ENCODE peak calls at places on chromosomes 16 and 17, in four cellular contexts. X is ovary, B is A549, P is sigmoid colon. A is an unnamed sample.

GRCh38 chr16:56534847-56535383 is 15.1 kb upstream of the BBS2 start:
- DNase-seq in B (no peak), P (no peak), X (no peak), A (no peak)

GRCh38 chr17:1029196-1029911 is 32.4 kb downstream of the TIMM22 start:
- DNase-seq in X (peak; percentile 65), P (peak; percentile 87), B (no peak), A (no peak)

GRCh38 chr16:83599789-83600462 is 207.9 kb upstream of the HSBP1 start:
- DNase-seq in P (no peak), X (no peak), B (no peak), A (no peak)

GRCh38 chr17:37358098-37358829 is 17.5 kb upstream of the C17orf78 start:
- DNase-seq in P (peak; percentile 77), B (peak; percentile 64), X (peak; percentile 66), A (peak; percentile 43)

GRCh38 chr17:8060274-8060673 is 21.4 kb downstream of the ALOX15B start:
- DNase-seq in X (no peak), B (peak; percentile 78), P (peak; percentile 65), A (peak; percentile 64)

GRCh38 chr16:53773150-53773846 is 69.3 kb downstream of the FTO start:
- DNase-seq in B (peak; percentile 83), X (no peak), P (no peak), A (peak; percentile 29)

GRCh38 chr16:71758293-71758760 is 33.8 kb upstream of the PHLPP2 start:
- DNase-seq in X (no peak), P (no peak), B (no peak), A (no peak)

GRCh38 chr16:30902070-30902972 is 5.9 kb downstream of the CTF1 start:
- DNase-seq in B (peak; percentile 77), X (peak; percentile 82), P (peak; percentile 81), A (peak; percentile 77)

GRCh38 chr16:75559564-75560372 is 3.7 kb upstream of the TMEM231 start:
- DNase-seq in P (no peak), B (no peak), X (no peak), A (no peak)

GRCh38 chr17:71649986-71650385 is 470.8 kb upstream of the SOX9 start:
- DNase-seq in P (no peak), B (no peak), X (no peak), A (no peak)

GRCh38 chr16:2783581-2784375 is 3.6 kb downstream of the PRSS33 start:
- DNase-seq in B (no peak), P (peak; percentile 50), X (no peak), A (no peak)

GRCh38 chr17:58330997-58331814 is 2.6 kb upstream of the TSPOAP1 start:
- DNase-seq in B (no peak), P (no peak), X (peak; percentile 28), A (peak; percentile 45)

GRCh38 chr17:50272711-50273653 is 1.3 kb upstream of the TMEM92 start:
- DNase-seq in B (peak; percentile 48), X (peak; percentile 86), P (no peak), A (peak; percentile 62)

GRCh38 chr17:5793899-5794298 is 209.6 kb upstream of the NLRP1 start:
- DNase-seq in B (no peak), P (no peak), X (no peak), A (no peak)

GRCh38 chr17:152860-153420 is 15.6 kb downstream of the SCGB1C2 start:
- DNase-seq in P (peak; percentile 22), B (no peak), X (no peak), A (no peak)

GRCh38 chr16:29770250-29770929 is 7.7 kb upstream of the ZG16 start:
- DNase-seq in P (no peak), X (no peak), B (no peak), A (no peak)

GRCh38 chr16:6857575-6857974 is 475.1 kb upstream of the RBFOX1 start:
- DNase-seq in P (no peak), B (no peak), X (no peak), A (no peak)

GRCh38 chr17:73325527-73325842 is 13.7 kb upstream of the CDC42EP4 start:
- DNase-seq in P (peak; percentile 83), B (no peak), X (no peak), A (no peak)

GRCh38 chr17:73754886-73755285 is 110.6 kb upstream of the SDK2 start:
- DNase-seq in P (no peak), X (no peak), B (no peak), A (no peak)

GRCh38 chr17:19753049-19753444 is 4.9 kb upstream of the ALDH3A1 start:
- DNase-seq in X (peak; percentile 38), B (peak; percentile 99), P (peak; percentile 90), A (peak; percentile 91)

GRCh38 chr16:3819741-3820724 is 60.5 kb downstream of the CREBBP start:
- DNase-seq in P (no peak), B (peak; percentile 67), X (peak; percentile 49), A (peak; percentile 38)

GRCh38 chr17:50221500-50222480 is 20.4 kb upstream of the COL1A1 start:
- DNase-seq in B (no peak), X (peak; percentile 67), P (peak; percentile 80), A (no peak)

GRCh38 chr16:16120382-16121184 is 102.7 kb downstream of the ABCC6 start:
- DNase-seq in X (no peak), P (peak; percentile 96), B (no peak), A (peak; percentile 56)

GRCh38 chr16:56259425-56259779 is 68.1 kb downstream of the GNAO1 start:
- DNase-seq in P (no peak), X (no peak), B (no peak), A (no peak)

GRCh38 chr17:15341385-15341849 is at the start of gene TEKT3:
- DNase-seq in X (peak; percentile 90), P (peak; percentile 95), B (peak; percentile 81), A (peak; percentile 87)

GRCh38 chr16:31529398-31530312 is 2.0 kb downstream of the AHSP start:
- DNase-seq in P (no peak), X (peak; percentile 55), B (no peak), A (no peak)

GRCh38 chr17:67754001-67754400 is 36.3 kb downstream of the NOL11 start:
- DNase-seq in B (no peak), X (no peak), P (no peak), A (no peak)

GRCh38 chr17:29155235-29155965 is 24.8 kb downstream of the MYO18A start:
- DNase-seq in B (peak; percentile 85), P (no peak), X (no peak), A (peak; percentile 65)

GRCh38 chr16:67237396-67238277 is 9.6 kb downstream of the FHOD1 start:
- DNase-seq in X (no peak), P (peak; percentile 60), B (no peak), A (no peak)

GRCh38 chr16:181668-182021 is 1.4 kb downstream of the HBQ1 start:
- DNase-seq in B (peak; percentile 49), P (no peak), X (no peak), A (no peak)

GRCh38 chr16:84795338-84796053 is 24.3 kb upstream of the CRISPLD2 start:
- DNase-seq in B (no peak), X (peak; percentile 93), P (peak; percentile 97), A (peak; percentile 43)

GRCh38 chr17:27958708-27959381 is 65.7 kb upstream of the LYRM9 start:
- DNase-seq in X (no peak), P (no peak), B (no peak), A (no peak)

GRCh38 chr16:86514656-86515376 is 4.5 kb downstream of the FOXF1 start:
- DNase-seq in B (no peak), P (no peak), X (no peak), A (no peak)
- TF ChIP-seq POLR2A in B (no peak), P (no peak), X (no peak), A (no peak)

GRCh38 chr16:11550651-11551498 is 35.8 kb downstream of the LITAF start:
- DNase-seq in P (no peak), X (no peak), B (peak; percentile 57), A (no peak)

GRCh38 chr16:11553371-11553770 is 33.3 kb downstream of the LITAF start:
- DNase-seq in X (no peak), B (peak; percentile 40), P (no peak), A (no peak)

GRCh38 chr16:11554054-11554453 is 32.7 kb downstream of the LITAF start:
- DNase-seq in B (peak; percentile 68), P (no peak), X (no peak), A (no peak)

GRCh38 chr16:11551842-11552241 is 34.9 kb downstream of the LITAF start:
- DNase-seq in P (no peak), X (no peak), B (no peak), A (no peak)

DNA sequence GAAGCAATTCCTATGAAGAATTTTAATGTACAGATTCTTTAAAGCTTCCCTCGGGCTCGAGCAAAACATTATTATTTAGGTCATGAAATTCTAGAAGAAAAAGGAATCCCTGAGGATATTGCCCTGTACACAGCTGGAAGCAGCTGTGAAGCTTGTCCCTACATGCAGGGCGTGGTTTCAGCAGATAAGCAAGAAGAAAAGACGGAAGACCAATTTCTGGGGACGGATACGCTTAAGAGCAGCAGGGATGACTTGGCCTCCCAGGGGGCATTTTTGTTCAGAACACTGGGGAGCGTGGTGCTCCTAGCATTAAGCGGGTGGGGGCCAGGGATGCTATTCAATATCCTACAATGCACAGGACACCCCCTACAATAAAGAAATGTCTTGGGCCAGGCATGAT is 34.3 kb downstream of the LITAF start:
- DNase-seq in X (no peak), B (no peak), P (no peak), A (no peak)
- H3K4me1 ChIP-seq in X (no peaks in the 10 kb centered on the region), B (peaks cover 40% of the 10 kb centered on the region), P (no peaks in the 10 kb centered on the region), A (peaks cover 23% of the 10 kb centered on the region)

GRCh38 chr17:66437466-66438026 is 135.1 kb downstream of the PRKCA start:
- DNase-seq in X (no peak), P (no peak), B (no peak), A (no peak)

GRCh38 chr17:66436643-66437042 is 134.2 kb downstream of the PRKCA start:
- DNase-seq in X (no peak), B (no peak), P (no peak), A (no peak)

GRCh38 chr17:66432558-66432957 is 130.1 kb downstream of the PRKCA start:
- DNase-seq in X (no peak), B (no peak), P (no peak), A (no peak)

GRCh38 chr17:66432996-66433556 is 130.7 kb downstream of the PRKCA start:
- DNase-seq in P (no peak), X (peak; percentile 43), B (no peak), A (no peak)

GRCh38 chr17:66435182-66435581 is 132.8 kb downstream of the PRKCA start:
- DNase-seq in P (no peak), B (no peak), X (no peak), A (no peak)
- TF ChIP-seq EP300 in P (no peak), B (no peak), X (no peak), A (no peak)

GRCh38 chr16:79901522-79901921 is 301.0 kb upstream of the MAF start:
- DNase-seq in B (no peak), P (no peak), X (no peak), A (no peak)
- TF ChIP-seq POLR2A in B (no peak), P (no peak), X (no peak), A (no peak)

GRCh38 chr17:17950347-17950746 is 21.9 kb downstream of the TOM1L2 start:
- DNase-seq in X (no peak), B (no peak), P (no peak), A (no peak)
- H3K4me1 ChIP-seq in X (peaks cover 1% of the 10 kb centered on the region), B (peaks cover 33% of the 10 kb centered on the region), P (peaks cover 23% of the 10 kb centered on the region), A (peaks cover 14% of the 10 kb centered on the region)

GRCh38 chr16:19118938-19119431 is 5.2 kb downstream of the ITPRIPL2 start:
- DNase-seq in B (peak; percentile 71), P (peak; percentile 81), X (peak; percentile 50), A (no peak)
- TF ChIP-seq EP300 in B (no peak), P (no peak), X (no peak), A (no peak)

A was measured in stomach.